ENCODE peak calls at places on chromosome 11, in eight cellular contexts. One of them, this sample, is unnamed.

GRCh38 chr11:10605941-10606381 is 37.5 kb upstream of the LYVE1 start:
- DNase-seq in IMR-90: peak
- DNase-seq in A549: no peak
- DNase-seq in upper lobe of right lung: peak
- DNase-seq in HCEC 1CT: peak
- DNase-seq in activated CD4-positive, alpha-beta T cell treated with anti-CD3 and anti-CD28 coated beads, Interleukin-2, amount 50 U/mL, for 1 hour: no peak
- DNase-seq in CD4-positive, alpha-beta memory T cell: no peak
- DNase-seq in activated CD4-positive, CD25-positive, alpha-beta regulatory T cell: no peak
- DNase-seq in this sample: peak

GRCh38 chr11:8988329-8989234 is 15.2 kb downstream of the NRIP3 start:
- DNase-seq in IMR-90: peak
- DNase-seq in A549: no peak
- DNase-seq in upper lobe of right lung: no peak
- DNase-seq in HCEC 1CT: peak
- DNase-seq in activated CD4-positive, alpha-beta T cell treated with anti-CD3 and anti-CD28 coated beads, Interleukin-2, amount 50 U/mL, for 1 hour: no peak
- DNase-seq in CD4-positive, alpha-beta memory T cell: no peak
- DNase-seq in activated CD4-positive, CD25-positive, alpha-beta regulatory T cell: no peak
- DNase-seq in this sample: no peak

GRCh38 chr11:6856871-6857270 is 6.0 kb upstream of the OR10A2 start:
- DNase-seq in IMR-90: peak
- DNase-seq in A549: no peak
- DNase-seq in upper lobe of right lung: no peak
- DNase-seq in HCEC 1CT: peak
- DNase-seq in activated CD4-positive, alpha-beta T cell treated with anti-CD3 and anti-CD28 coated beads, Interleukin-2, amount 50 U/mL, for 1 hour: no peak
- DNase-seq in CD4-positive, alpha-beta memory T cell: no peak
- DNase-seq in activated CD4-positive, CD25-positive, alpha-beta regulatory T cell: no peak
- DNase-seq in this sample: no peak

GRCh38 chr11:8803973-8804372 is 107.0 kb upstream of the AKIP1 start:
- DNase-seq in IMR-90: no peak
- DNase-seq in A549: no peak
- DNase-seq in upper lobe of right lung: peak
- DNase-seq in HCEC 1CT: no peak
- DNase-seq in activated CD4-positive, alpha-beta T cell treated with anti-CD3 and anti-CD28 coated beads, Interleukin-2, amount 50 U/mL, for 1 hour: no peak
- DNase-seq in CD4-positive, alpha-beta memory T cell: no peak
- DNase-seq in activated CD4-positive, CD25-positive, alpha-beta regulatory T cell: no peak
- DNase-seq in this sample: no peak

GRCh38 chr11:16001899-16002426 is 354.4 kb downstream of the SOX6 start:
- DNase-seq in IMR-90: peak
- DNase-seq in A549: peak
- DNase-seq in upper lobe of right lung: peak
- DNase-seq in HCEC 1CT: peak
- DNase-seq in activated CD4-positive, alpha-beta T cell treated with anti-CD3 and anti-CD28 coated beads, Interleukin-2, amount 50 U/mL, for 1 hour: no peak
- DNase-seq in CD4-positive, alpha-beta memory T cell: no peak
- DNase-seq in activated CD4-positive, CD25-positive, alpha-beta regulatory T cell: no peak
- DNase-seq in this sample: no peak

GRCh38 chr11:36271794-36272409 is 17.3 kb downstream of the COMMD9 start:
- DNase-seq in IMR-90: no peak
- DNase-seq in A549: no peak
- DNase-seq in upper lobe of right lung: no peak
- DNase-seq in HCEC 1CT: no peak
- DNase-seq in activated CD4-positive, alpha-beta T cell treated with anti-CD3 and anti-CD28 coated beads, Interleukin-2, amount 50 U/mL, for 1 hour: no peak
- DNase-seq in CD4-positive, alpha-beta memory T cell: no peak
- DNase-seq in activated CD4-positive, CD25-positive, alpha-beta regulatory T cell: no peak
- DNase-seq in this sample: no peak

GRCh38 chr11:27253200-27253599 is 109.8 kb downstream of the CCDC34 start:
- DNase-seq in IMR-90: no peak
- DNase-seq in A549: no peak
- DNase-seq in upper lobe of right lung: no peak
- DNase-seq in HCEC 1CT: no peak
- DNase-seq in activated CD4-positive, alpha-beta T cell treated with anti-CD3 and anti-CD28 coated beads, Interleukin-2, amount 50 U/mL, for 1 hour: no peak
- DNase-seq in CD4-positive, alpha-beta memory T cell: no peak
- DNase-seq in activated CD4-positive, CD25-positive, alpha-beta regulatory T cell: no peak
- DNase-seq in this sample: no peak

GRCh38 chr11:73229321-73230275 is 11.5 kb downstream of the P2RY2 start:
- DNase-seq in IMR-90: no peak
- DNase-seq in A549: no peak
- DNase-seq in upper lobe of right lung: peak
- DNase-seq in HCEC 1CT: no peak
- DNase-seq in activated CD4-positive, alpha-beta T cell treated with anti-CD3 and anti-CD28 coated beads, Interleukin-2, amount 50 U/mL, for 1 hour: no peak
- DNase-seq in CD4-positive, alpha-beta memory T cell: no peak
- DNase-seq in activated CD4-positive, CD25-positive, alpha-beta regulatory T cell: no peak
- DNase-seq in this sample: peak

GRCh38 chr11:77590194-77590591 is 440 bp downstream of the AQP11 start:
- DNase-seq in IMR-90: peak
- DNase-seq in A549: peak
- DNase-seq in upper lobe of right lung: no peak
- DNase-seq in HCEC 1CT: peak
- DNase-seq in activated CD4-positive, alpha-beta T cell treated with anti-CD3 and anti-CD28 coated beads, Interleukin-2, amount 50 U/mL, for 1 hour: peak
- DNase-seq in CD4-positive, alpha-beta memory T cell: no peak
- DNase-seq in activated CD4-positive, CD25-positive, alpha-beta regulatory T cell: no peak
- DNase-seq in this sample: peak

This sample was measured in left ventricle myocardium inferior.